ENCODE peak calls at places on chromosome 7, in four cellular contexts. One of them, this sample, is unnamed.

GRCh38 chr7:1542841-1543747 is 12.6 kb downstream of the MAFK start:
- DNase-seq in fibroblast of lung: no peak
- DNase-seq in T follicular helper cell: no peak
- DNase-seq in T-helper 9 cell: no peak
- DNase-seq in this sample: peak

GRCh38 chr7:79553811-79554555 is 100.5 kb upstream of the MAGI2 start:
- DNase-seq in T-helper 9 cell: no peak
- DNase-seq in T follicular helper cell: no peak
- DNase-seq in fibroblast of lung: peak
- DNase-seq in this sample: no peak

GRCh38 chr7:99380823-99381663 is 6.5 kb downstream of the ARPC1B start:
- DNase-seq in T follicular helper cell: peak
- DNase-seq in T-helper 9 cell: peak
- DNase-seq in fibroblast of lung: no peak
- DNase-seq in this sample: no peak

GRCh38 chr7:143321734-143322133 is 5.8 kb downstream of the CLCN1 start:
- DNase-seq in T follicular helper cell: no peak
- DNase-seq in fibroblast of lung: no peak
- DNase-seq in T-helper 9 cell: no peak
- DNase-seq in this sample: peak

GRCh38 chr7:28955723-28956607 is 2.2 kb downstream of the TRIL start:
- DNase-seq in T-helper 9 cell: no peak
- DNase-seq in T follicular helper cell: no peak
- DNase-seq in fibroblast of lung: peak
- DNase-seq in this sample: peak

GRCh38 chr7:104973909-104974415 is 40.0 kb upstream of the KMT2E start:
- DNase-seq in fibroblast of lung: peak
- DNase-seq in T-helper 9 cell: no peak
- DNase-seq in T follicular helper cell: no peak
- DNase-seq in this sample: no peak

GRCh38 chr7:16795624-16796023 is 9.2 kb downstream of the AGR2 start:
- DNase-seq in T-helper 9 cell: no peak
- DNase-seq in T follicular helper cell: no peak
- DNase-seq in fibroblast of lung: no peak
- DNase-seq in this sample: no peak

GRCh38 chr7:20749896-20750295 is 36.8 kb downstream of the SP8 start:
- DNase-seq in T follicular helper cell: no peak
- DNase-seq in T-helper 9 cell: no peak
- DNase-seq in fibroblast of lung: no peak
- DNase-seq in this sample: no peak

GRCh38 chr7:29197916-29198315 is 3.3 kb downstream of the CHN2 start:
- DNase-seq in fibroblast of lung: no peak
- DNase-seq in T follicular helper cell: no peak
- DNase-seq in T-helper 9 cell: no peak
- DNase-seq in this sample: no peak

GRCh38 chr7:56291-56913 is 136.0 kb upstream of the FAM20C start:
- DNase-seq in T follicular helper cell: no peak
- DNase-seq in fibroblast of lung: no peak
- DNase-seq in T-helper 9 cell: no peak
- DNase-seq in this sample: no peak

GRCh38 chr7:122883049-122883670 is 3.1 kb downstream of the CADPS2 start:
- DNase-seq in fibroblast of lung: no peak
- DNase-seq in T-helper 9 cell: no peak
- DNase-seq in T follicular helper cell: no peak
- DNase-seq in this sample: no peak

GRCh38 chr7:73880755-73881328 is 19.9 kb downstream of the TMEM270 start:
- DNase-seq in T-helper 9 cell: no peak
- DNase-seq in T follicular helper cell: no peak
- DNase-seq in fibroblast of lung: no peak
- DNase-seq in this sample: no peak

GRCh38 chr7:128124786-128125185 is 93.5 kb upstream of the LRRC4 start:
- DNase-seq in fibroblast of lung: no peak
- DNase-seq in T-helper 9 cell: no peak
- DNase-seq in T follicular helper cell: no peak
- DNase-seq in this sample: no peak

GRCh38 chr7:77786741-77787140 is 11.5 kb downstream of the TMEM60 start:
- DNase-seq in fibroblast of lung: no peak
- DNase-seq in T follicular helper cell: no peak
- DNase-seq in T-helper 9 cell: no peak
- DNase-seq in this sample: no peak

GRCh38 chr7:107874605-107875446 is 16.2 kb upstream of the DLD start:
- DNase-seq in T-helper 9 cell: peak
- DNase-seq in T follicular helper cell: no peak
- DNase-seq in fibroblast of lung: peak
- DNase-seq in this sample: no peak

GRCh38 chr7:128104109-128104742 is 73.0 kb upstream of the LRRC4 start:
- DNase-seq in T follicular helper cell: no peak
- DNase-seq in fibroblast of lung: no peak
- DNase-seq in T-helper 9 cell: no peak
- DNase-seq in this sample: peak

GRCh38 chr7:111392294-111392693 is 170.0 kb downstream of the IMMP2L start:
- DNase-seq in fibroblast of lung: no peak
- DNase-seq in T-helper 9 cell: no peak
- DNase-seq in T follicular helper cell: no peak
- DNase-seq in this sample: no peak